ENCODE peak calls at places on chromosomes 6 and 20, in five cellular contexts. One of them, this sample, is unnamed. For H3K4me1 and H3K9me3, the result is how much of the 10 kb centered on the place peaks cover.

GRCh38 chr6:10615675-10616074 is 78.7 kb downstream of the C6orf52 start:
- DNase-seq in GM23248: no peak
- DNase-seq in hepatocyte: no peak
- DNase-seq in PC-3: no peak
- DNase-seq in neural progenitor cell: no peak
- DNase-seq in this sample: no peak

GRCh38 chr20:33697129-33697528 is 10.9 kb upstream of the E2F1 start:
- DNase-seq in hepatocyte: no peak
- DNase-seq in neural progenitor cell: no peak
- DNase-seq in PC-3: no peak
- DNase-seq in GM23248: peak
- DNase-seq in this sample: no peak

GRCh38 chr6:137764464-137764863 is 102.6 kb upstream of the TNFAIP3 start:
- DNase-seq in hepatocyte: no peak
- DNase-seq in GM23248: peak
- DNase-seq in PC-3: peak
- DNase-seq in neural progenitor cell: no peak
- DNase-seq in this sample: no peak

GRCh38 chr6:122726649-122727048 is 52.9 kb upstream of the FABP7 start:
- DNase-seq in hepatocyte: peak
- DNase-seq in GM23248: peak
- DNase-seq in neural progenitor cell: peak
- DNase-seq in PC-3: peak
- DNase-seq in this sample: no peak

GRCh38 chr6:149380523-149380922 is 19.5 kb upstream of the SUMO4 start:
- DNase-seq in PC-3: peak
- DNase-seq in GM23248: peak
- DNase-seq in neural progenitor cell: no peak
- DNase-seq in hepatocyte: no peak
- DNase-seq in this sample: no peak

GRCh38 chr6:116461563-116462507 is 660 bp downstream of the CALHM6 start:
- DNase-seq in hepatocyte: peak
- DNase-seq in GM23248: peak
- DNase-seq in PC-3: no peak
- DNase-seq in neural progenitor cell: peak
- DNase-seq in this sample: no peak

GRCh38 chr6:7505196-7505699 is 36.2 kb upstream of the DSP start:
- DNase-seq in neural progenitor cell: peak
- DNase-seq in hepatocyte: peak
- DNase-seq in GM23248: peak
- DNase-seq in PC-3: peak
- DNase-seq in this sample: no peak

GRCh38 chr20:20205862-20206236 is 153.5 kb downstream of the CFAP61 start:
- DNase-seq in neural progenitor cell: no peak
- DNase-seq in hepatocyte: no peak
- DNase-seq in PC-3: no peak
- DNase-seq in GM23248: no peak
- DNase-seq in this sample: no peak

GRCh38 chr6:136209496-136209895 is 40.6 kb downstream of the MTFR2 start:
- DNase-seq in GM23248: no peak
- DNase-seq in hepatocyte: no peak
- DNase-seq in neural progenitor cell: no peak
- DNase-seq in PC-3: no peak
- DNase-seq in this sample: no peak

GRCh38 chr6:56814802-56815201 is 140.1 kb upstream of the BEND6 start:
- DNase-seq in GM23248: no peak
- DNase-seq in neural progenitor cell: no peak
- DNase-seq in hepatocyte: no peak
- DNase-seq in PC-3: no peak
- DNase-seq in this sample: no peak

GRCh38 chr6:160301341-160301740 is 42.7 kb upstream of the SLC22A2 start:
- DNase-seq in PC-3: no peak
- DNase-seq in neural progenitor cell: no peak
- DNase-seq in GM23248: no peak
- DNase-seq in hepatocyte: no peak
- DNase-seq in this sample: no peak

GRCh38 chr6:52598123-52598823 is 21.4 kb upstream of the TRAM2 start:
- DNase-seq in GM23248: peak
- DNase-seq in hepatocyte: peak
- DNase-seq in neural progenitor cell: peak
- DNase-seq in PC-3: peak
- DNase-seq in this sample: peak

GRCh38 chr6:83185096-83185495 is 8.0 kb downstream of the PGM3 start:
- DNase-seq in neural progenitor cell: no peak
- DNase-seq in hepatocyte: no peak
- DNase-seq in GM23248: peak
- DNase-seq in PC-3: peak
- DNase-seq in this sample: no peak

GRCh38 chr6:112037783-112038216 is 16.1 kb upstream of the CCN6 start:
- DNase-seq in neural progenitor cell: no peak
- DNase-seq in PC-3: peak
- DNase-seq in hepatocyte: peak
- DNase-seq in GM23248: peak
- DNase-seq in this sample: no peak

GRCh38 chr20:44714701-44715494 is at the start of gene CCN5:
- DNase-seq in PC-3: peak
- DNase-seq in GM23248: peak
- DNase-seq in hepatocyte: peak
- DNase-seq in neural progenitor cell: no peak
- DNase-seq in this sample: no peak

GRCh38 chr6:2426561-2427340 is 181.3 kb upstream of the GMDS start:
- DNase-seq in hepatocyte: no peak
- DNase-seq in neural progenitor cell: no peak
- DNase-seq in PC-3: no peak
- DNase-seq in GM23248: peak
- DNase-seq in this sample: no peak

GRCh38 chr6:16721977-16722376 is 39.3 kb downstream of the ATXN1 start:
- DNase-seq in GM23248: no peak
- DNase-seq in neural progenitor cell: no peak
- DNase-seq in PC-3: no peak
- DNase-seq in hepatocyte: no peak
- DNase-seq in this sample: no peak

GRCh38 chr6:166822609-166823008 is 133.7 kb downstream of the RNASET2 start:
- DNase-seq in hepatocyte: no peak
- DNase-seq in neural progenitor cell: no peak
- DNase-seq in PC-3: no peak
- DNase-seq in GM23248: no peak
- DNase-seq in this sample: no peak

GRCh38 chr6:88477411-88477810 is 311.3 kb upstream of the CNR1 start:
- DNase-seq in PC-3: no peak
- DNase-seq in GM23248: peak
- DNase-seq in neural progenitor cell: no peak
- DNase-seq in hepatocyte: no peak
- DNase-seq in this sample: no peak

GRCh38 chr20:40961176-40961575 is 67.4 kb upstream of the TOP1 start:
- DNase-seq in GM23248: no peak
- DNase-seq in neural progenitor cell: no peak
- DNase-seq in hepatocyte: no peak
- DNase-seq in PC-3: no peak
- DNase-seq in this sample: no peak

GRCh38 chr20:10982692-10983091 is 308.9 kb upstream of the JAG1 start:
- DNase-seq in neural progenitor cell: no peak
- DNase-seq in GM23248: peak
- DNase-seq in PC-3: peak
- DNase-seq in hepatocyte: peak
- DNase-seq in this sample: no peak

GRCh38 chr6:12865782-12866181 is 149.2 kb downstream of the PHACTR1 start:
- DNase-seq in hepatocyte: no peak
- DNase-seq in GM23248: no peak
- DNase-seq in neural progenitor cell: no peak
- DNase-seq in PC-3: no peak
- DNase-seq in this sample: no peak

GRCh38 chr6:82144007-82144851 is 103.3 kb downstream of the IBTK start:
- DNase-seq in neural progenitor cell: peak
- DNase-seq in hepatocyte: peak
- DNase-seq in GM23248: peak
- DNase-seq in PC-3: peak
- DNase-seq in this sample: no peak

GRCh38 chr6:97292671-97293070 is 9.7 kb upstream of the MMS22L start:
- DNase-seq in GM23248: peak
- DNase-seq in neural progenitor cell: no peak
- DNase-seq in PC-3: peak
- DNase-seq in hepatocyte: no peak
- DNase-seq in this sample: no peak

GRCh38 chr20:47785900-47786762 is 850 bp upstream of the SULF2 start:
- DNase-seq in neural progenitor cell: peak
- DNase-seq in PC-3: peak
- DNase-seq in GM23248: peak
- DNase-seq in hepatocyte: peak
- DNase-seq in this sample: no peak

GRCh38 chr20:14992071-14992654 is 654.8 kb upstream of the FLRT3 start:
- DNase-seq in neural progenitor cell: no peak
- DNase-seq in PC-3: peak
- DNase-seq in GM23248: peak
- DNase-seq in hepatocyte: no peak
- DNase-seq in this sample: no peak

GRCh38 chr20:57772349-57772964 is 62.6 kb upstream of the PMEPA1 start:
- DNase-seq in GM23248: peak
- DNase-seq in neural progenitor cell: peak
- DNase-seq in PC-3: peak
- DNase-seq in hepatocyte: no peak
- DNase-seq in this sample: no peak

GRCh38 chr6:24836116-24836515 is 37.4 kb upstream of the ARMH2 start:
- DNase-seq in PC-3: no peak
- DNase-seq in neural progenitor cell: no peak
- DNase-seq in hepatocyte: no peak
- DNase-seq in GM23248: no peak
- DNase-seq in this sample: no peak

GRCh38 chr6:43790031-43790430 is 20.0 kb downstream of the VEGFA start:
- DNase-seq in hepatocyte: peak
- DNase-seq in neural progenitor cell: no peak
- DNase-seq in GM23248: peak
- DNase-seq in PC-3: no peak
- DNase-seq in this sample: no peak

GRCh38 chr20:32457476-32457986 is 99.4 kb downstream of the ASXL1 start:
- DNase-seq in neural progenitor cell: peak
- DNase-seq in GM23248: peak
- DNase-seq in PC-3: peak
- DNase-seq in hepatocyte: peak
- DNase-seq in this sample: no peak

GRCh38 chr6:18823782-18824386 is 436.7 kb downstream of the RNF144B start:
- DNase-seq in GM23248: peak
- DNase-seq in hepatocyte: peak
- DNase-seq in neural progenitor cell: peak
- DNase-seq in PC-3: peak
- DNase-seq in this sample: peak

GRCh38 chr6:100353276-100354015 is 111.3 kb downstream of the SIM1 start:
- DNase-seq in neural progenitor cell: no peak
- DNase-seq in PC-3: peak
- DNase-seq in hepatocyte: no peak
- DNase-seq in GM23248: peak
- DNase-seq in this sample: no peak

GRCh38 chr6:62323818-62324217 is 37.8 kb upstream of the KHDRBS2 start:
- DNase-seq in hepatocyte: no peak
- DNase-seq in PC-3: no peak
- DNase-seq in GM23248: no peak
- DNase-seq in neural progenitor cell: peak
- DNase-seq in this sample: no peak

GRCh38 chr6:169851641-169852503 is 100.5 kb downstream of the ERMARD start:
- DNase-seq in neural progenitor cell: peak
- DNase-seq in PC-3: peak
- DNase-seq in GM23248: no peak
- DNase-seq in hepatocyte: no peak
- DNase-seq in this sample: no peak

GRCh38 chr6:82072113-82072512 is 175.4 kb downstream of the IBTK start:
- DNase-seq in GM23248: peak
- DNase-seq in PC-3: no peak
- DNase-seq in neural progenitor cell: no peak
- DNase-seq in hepatocyte: no peak
- DNase-seq in this sample: no peak

GRCh38 chr6:303948-304558 is 11.8 kb downstream of the DUSP22 start:
- DNase-seq in GM23248: no peak
- DNase-seq in PC-3: no peak
- DNase-seq in hepatocyte: no peak
- DNase-seq in neural progenitor cell: peak
- DNase-seq in this sample: no peak
- TF ChIP-seq EZH2phosphoT487 in GM23248: no peak
- TF ChIP-seq EZH2phosphoT487 in PC-3: no peak
- TF ChIP-seq EZH2phosphoT487 in hepatocyte: no peak
- TF ChIP-seq EZH2phosphoT487 in neural progenitor cell: no peak
- TF ChIP-seq EZH2phosphoT487 in this sample: no peak

GRCh38 chr20:63232235-63233060 is 3.3 kb upstream of the BIRC7 start:
- DNase-seq in PC-3: peak
- DNase-seq in hepatocyte: peak
- DNase-seq in neural progenitor cell: no peak
- DNase-seq in GM23248: peak
- DNase-seq in this sample: no peak

GRCh38 chr20:63226020-63226943 is 9.4 kb upstream of the BIRC7 start:
- DNase-seq in neural progenitor cell: no peak
- DNase-seq in PC-3: no peak
- DNase-seq in hepatocyte: no peak
- DNase-seq in GM23248: no peak
- DNase-seq in this sample: no peak

GRCh38 chr20:63230800-63231268 is 4.9 kb upstream of the BIRC7 start:
- DNase-seq in hepatocyte: peak
- DNase-seq in GM23248: peak
- DNase-seq in neural progenitor cell: peak
- DNase-seq in PC-3: peak
- DNase-seq in this sample: no peak

GRCh38 chr20:63227260-63227659 is 8.4 kb upstream of the BIRC7 start:
- DNase-seq in hepatocyte: no peak
- DNase-seq in PC-3: no peak
- DNase-seq in neural progenitor cell: no peak
- DNase-seq in GM23248: no peak
- DNase-seq in this sample: no peak

GRCh38 chr20:63228786-63229185 is 6.9 kb upstream of the BIRC7 start:
- DNase-seq in neural progenitor cell: no peak
- DNase-seq in GM23248: no peak
- DNase-seq in PC-3: no peak
- DNase-seq in hepatocyte: no peak
- DNase-seq in this sample: no peak
- H3K4me1 ChIP-seq in neural progenitor cell: under half
- H3K4me1 ChIP-seq in GM23248: under half
- H3K4me1 ChIP-seq in PC-3: under half
- H3K4me1 ChIP-seq in hepatocyte: under half
- H3K4me1 ChIP-seq in this sample: under half

DNA sequence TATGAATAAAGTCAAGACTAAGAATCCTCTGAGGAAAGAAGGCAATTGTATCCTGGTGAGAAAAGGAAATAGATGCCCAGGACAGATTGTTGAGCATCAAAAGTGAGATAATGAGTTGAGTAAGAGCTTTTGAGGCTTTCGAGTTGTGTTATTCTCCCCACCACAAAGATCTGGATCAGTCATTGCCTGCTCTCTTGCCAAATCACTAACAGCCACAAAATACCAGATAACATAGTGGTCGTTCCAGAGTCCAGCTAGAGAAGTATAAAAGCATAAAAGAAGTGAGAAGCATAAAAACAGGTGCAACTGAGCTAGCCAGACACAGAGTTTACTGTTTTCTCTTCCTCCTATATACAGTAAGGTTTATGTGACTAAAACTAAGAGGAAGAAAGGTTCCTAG is 4.9 kb downstream of the SPINT4 start:
- DNase-seq in PC-3: no peak
- DNase-seq in hepatocyte: no peak
- DNase-seq in GM23248: peak
- DNase-seq in neural progenitor cell: no peak
- DNase-seq in this sample: no peak
- H3K9me3 ChIP-seq in PC-3: under half
- H3K9me3 ChIP-seq in hepatocyte: under half
- H3K9me3 ChIP-seq in GM23248: under half
- H3K9me3 ChIP-seq in neural progenitor cell: under half
- H3K9me3 ChIP-seq in this sample: under half

GRCh38 chr6:98847392-98847766 is 13.0 kb downstream of the POU3F2 start:
- DNase-seq in hepatocyte: no peak
- DNase-seq in PC-3: no peak
- DNase-seq in GM23248: no peak
- DNase-seq in neural progenitor cell: no peak
- DNase-seq in this sample: no peak
- TF ChIP-seq EZH2phosphoT487 in hepatocyte: no peak
- TF ChIP-seq EZH2phosphoT487 in PC-3: no peak
- TF ChIP-seq EZH2phosphoT487 in GM23248: no peak
- TF ChIP-seq EZH2phosphoT487 in neural progenitor cell: no peak
- TF ChIP-seq EZH2phosphoT487 in this sample: no peak

This sample was measured in OCI-LY7.